ENCODE peak calls at places on chromosomes 3 and 15, in seven cellular contexts. A is AG04450, D is neuronal stem cell, I is RWPE1, R is hepatocyte, Q is pancreas, S is SJSA1. E is an unnamed sample.

GRCh38 chr15:57427367-57427821 is 51.1 kb downstream of the CGNL1 start:
- DNase-seq in A (no peak), D (peak), I (no peak), R (peak), Q (no peak), S (peak), E (no peak)

GRCh38 chr3:60333710-60334109 is 917.5 kb downstream of the FHIT start:
- DNase-seq in A (no peak), D (no peak), I (no peak), R (no peak), Q (no peak), S (no peak), E (no peak)

GRCh38 chr3:25572919-25573385 is 91.8 kb downstream of the TOP2B start:
- DNase-seq in A (no peak), D (no peak), I (no peak), R (no peak), Q (no peak), S (peak), E (no peak)

GRCh38 chr3:71064288-71064975 is 519.1 kb downstream of the FOXP1 start:
- DNase-seq in A (no peak), D (peak), I (peak), R (no peak), Q (peak), S (peak), E (peak)

GRCh38 chr3:115834068-115834467 is 210.8 kb downstream of the GAP43 start:
- DNase-seq in A (peak), D (no peak), I (peak), R (no peak), Q (no peak), S (no peak), E (no peak)

GRCh38 chr3:28916713-28917499 is 364.0 kb upstream of the RBMS3 start:
- DNase-seq in A (peak), D (peak), I (peak), R (peak), Q (peak), S (peak), E (peak)

GRCh38 chr3:136266468-136266867 is 16.3 kb downstream of the PCCB start:
- DNase-seq in A (peak), D (no peak), I (peak), R (no peak), Q (no peak), S (peak), E (no peak)

GRCh38 chr3:143309622-143310190 is 190.1 kb downstream of the CHST2 start:
- DNase-seq in A (no peak), D (no peak), I (no peak), R (no peak), Q (no peak), S (no peak), E (no peak)

GRCh38 chr15:60255390-60255789 is 142.4 kb downstream of the ANXA2 start:
- DNase-seq in A (no peak), D (no peak), I (peak), R (peak), Q (no peak), S (peak), E (no peak)

GRCh38 chr15:74397239-74398068 is 30.0 kb upstream of the CYP11A1 start:
- DNase-seq in A (no peak), D (no peak), I (no peak), R (no peak), Q (no peak), S (no peak), E (no peak)

GRCh38 chr3:124812291-124813265 is 74.6 kb downstream of the ITGB5 start:
- DNase-seq in A (peak), D (no peak), I (peak), R (peak), Q (no peak), S (peak), E (peak)
- H3K27ac ChIP-seq in A (peak), D (no peak), I (peak), R (peak), Q (no peak), S (peak), E (peak)

GRCh38 chr3:47010050-47010712 is 30.7 kb downstream of the NBEAL2 start:
- DNase-seq in A (no peak), D (no peak), I (no peak), R (no peak), Q (peak), S (no peak), E (peak)

GRCh38 chr3:47008851-47009224 is 29.4 kb downstream of the NBEAL2 start:
- DNase-seq in A (no peak), D (no peak), I (no peak), R (no peak), Q (no peak), S (no peak), E (no peak)

GRCh38 chr3:47008258-47008671 is 28.8 kb downstream of the NBEAL2 start:
- DNase-seq in A (no peak), D (no peak), I (no peak), R (no peak), Q (peak), S (no peak), E (peak)

GRCh38 chr3:47010910-47011309 is 31.4 kb downstream of the NBEAL2 start:
- DNase-seq in A (no peak), D (no peak), I (no peak), R (no peak), Q (no peak), S (no peak), E (no peak)

DNA sequence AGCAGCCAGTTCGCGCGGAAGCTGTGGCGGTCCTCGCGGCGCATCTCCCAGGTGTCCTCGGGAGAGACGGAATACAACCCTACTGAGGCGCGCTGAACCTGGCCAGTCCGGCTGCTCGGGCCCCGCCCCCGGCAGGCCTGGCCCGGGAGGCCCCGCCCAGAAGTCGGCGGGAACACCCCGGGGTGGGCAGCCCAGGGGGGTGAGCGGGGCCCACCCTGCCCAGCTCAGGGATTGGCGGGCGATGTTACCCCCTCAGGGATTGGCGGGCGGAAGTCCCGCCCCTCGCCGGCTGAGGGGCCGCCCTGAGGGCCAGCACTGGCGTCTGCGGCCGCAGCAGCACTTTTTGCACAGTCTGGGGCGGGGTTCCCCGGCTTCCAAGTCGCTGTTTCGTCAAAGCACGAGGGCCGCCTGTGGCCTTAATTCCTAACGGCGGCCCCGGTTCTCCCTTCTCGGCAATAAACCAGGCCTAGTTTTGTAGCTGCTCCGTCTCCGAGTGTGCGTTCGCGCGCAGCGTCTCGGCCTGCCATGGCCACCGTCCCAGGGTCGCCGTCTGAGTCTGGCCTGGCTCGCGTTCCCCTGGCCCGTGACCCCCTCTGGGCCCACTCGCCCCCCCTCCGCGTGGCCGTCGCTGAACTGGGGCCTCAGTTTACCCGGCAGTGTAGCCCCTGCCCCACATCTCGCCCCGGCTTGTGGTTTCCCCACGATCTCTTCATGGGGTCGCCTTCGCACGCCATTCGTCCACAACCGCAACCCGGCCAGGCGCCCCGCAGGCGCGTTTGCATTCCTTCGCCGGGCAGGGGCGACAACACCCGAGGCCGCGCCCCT is 30.0 kb downstream of the NBEAL2 start:
- DNase-seq in A (peak), D (peak), I (peak), R (peak), Q (peak), S (peak), E (peak)
- H3K27ac ChIP-seq in A (peak), D (peak), I (peak), R (peak), Q (no peak), S (peak), E (peak)

DNA sequence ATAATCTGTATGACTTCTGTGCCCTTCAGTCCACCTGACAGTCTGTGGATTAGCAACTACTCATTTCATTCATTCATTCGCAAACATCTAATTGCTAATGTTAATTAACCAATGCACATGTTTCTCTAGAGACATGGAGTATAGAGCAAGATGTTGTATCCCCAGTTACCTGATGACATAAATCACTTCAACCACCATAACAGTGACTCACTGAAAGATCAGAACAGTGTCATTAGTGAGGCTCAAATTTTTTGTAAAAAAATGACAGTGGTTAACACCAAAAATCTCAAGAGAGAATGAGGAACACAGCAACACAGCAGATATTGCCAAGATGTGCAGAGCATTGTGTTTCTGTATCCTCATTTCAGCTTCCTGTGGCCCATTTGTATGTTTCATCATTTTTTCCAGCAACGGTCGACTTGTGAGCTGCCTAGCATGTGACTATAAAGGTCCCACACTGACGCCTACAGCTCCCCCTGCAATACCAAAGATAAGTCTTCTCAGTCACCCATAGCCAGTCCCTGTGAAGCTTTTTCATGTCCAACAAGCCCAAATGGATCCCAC is 3.7 kb upstream of the PLD1 start:
- DNase-seq in A (no peak), D (no peak), I (no peak), R (no peak), Q (no peak), S (no peak), E (no peak)
- H3K27ac ChIP-seq in A (no peak), D (no peak), I (no peak), R (no peak), Q (no peak), S (no peak), E (peak)

DNA sequence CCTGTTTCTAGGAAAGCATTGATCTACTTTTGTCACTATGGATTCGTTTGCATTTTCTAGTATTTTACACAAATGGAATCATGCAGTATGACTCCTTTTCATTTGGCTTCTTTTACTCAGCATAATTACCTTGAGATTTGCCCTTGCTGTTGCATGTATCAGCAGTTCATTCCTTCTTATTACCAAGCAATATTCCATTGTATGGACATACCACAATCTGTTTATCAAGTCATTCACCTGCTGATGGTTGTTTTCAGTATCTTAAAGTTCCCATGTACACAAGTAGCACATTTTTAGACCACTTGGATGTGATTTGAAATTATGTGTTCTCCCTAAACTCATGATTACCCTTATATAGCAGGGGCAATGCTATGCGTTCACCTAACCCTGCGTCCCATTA is 150.0 kb upstream of the UBE2E1 start:
- DNase-seq in A (no peak), D (no peak), I (no peak), R (no peak), Q (no peak), S (no peak), E (no peak)
- H3K27ac ChIP-seq in A (no peak), D (no peak), I (no peak), R (no peak), Q (no peak), S (no peak), E (no peak)

GRCh38 chr3:108036984-108037741 is 53.7 kb downstream of the CD47 start:
- DNase-seq in A (peak), D (no peak), I (no peak), R (no peak), Q (no peak), S (peak), E (no peak)
- H3K27ac ChIP-seq in A (no peak), D (no peak), I (no peak), R (peak), Q (no peak), S (peak), E (no peak)

DNA sequence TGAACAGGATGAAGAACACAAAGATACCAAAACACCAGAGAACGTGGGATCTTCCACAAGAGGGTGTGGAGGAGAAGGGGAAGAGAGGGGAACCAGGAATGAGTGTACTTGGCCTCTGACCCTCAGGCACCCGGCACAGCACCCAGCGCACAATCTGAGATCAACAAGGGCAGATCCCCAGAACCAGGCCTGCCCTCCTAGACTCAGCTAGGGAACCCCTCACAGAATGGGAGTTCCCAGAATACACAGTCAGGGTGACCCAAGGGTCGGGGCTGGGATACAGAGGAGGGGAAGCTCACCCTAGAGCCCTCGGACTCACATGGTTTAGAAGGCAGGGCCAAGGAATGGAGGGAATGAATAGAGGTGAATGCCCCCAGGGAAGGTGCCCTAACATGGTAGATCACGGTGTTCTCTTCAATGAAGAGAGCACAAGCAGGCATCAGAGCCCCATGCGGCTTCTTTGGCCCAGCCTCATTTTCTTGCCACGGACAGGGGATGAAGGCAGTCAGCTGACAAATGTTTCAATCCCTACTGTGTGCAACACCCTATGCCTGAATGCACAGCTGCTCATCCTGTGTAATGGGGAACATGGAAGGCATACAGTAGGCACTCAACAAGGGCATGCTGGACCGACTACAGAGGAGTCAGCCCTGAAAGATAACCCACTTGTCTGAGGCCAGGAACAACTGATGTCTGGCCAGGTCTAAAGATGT is 13.1 kb downstream of the BMF start:
- DNase-seq in A (no peak), D (no peak), I (no peak), R (no peak), Q (no peak), S (no peak), E (no peak)
- H3K27ac ChIP-seq in A (peak), D (no peak), I (no peak), R (peak), Q (no peak), S (no peak), E (peak)

E was measured in coronary artery.